ENCODE peak calls at places on chromosomes 13 and 19, in four cellular contexts. M is AG09319, L is left ventricle myocardium inferior, O is epithelial cell of esophagus. K is an unnamed sample.

GRCh38 chr19:39645800-39646411 is 9.8 kb upstream of the LGALS16 start:
- DNase-seq in L (no peak), M (no peak), O (peak), K (peak)

GRCh38 chr13:103246581-103247200 is 180.5 kb upstream of the SLC10A2 start:
- DNase-seq in L (no peak), O (no peak), M (no peak), K (no peak)

GRCh38 chr19:51292971-51293370 is 18.5 kb upstream of the IGLON5 start:
- DNase-seq in O (no peak), M (no peak), L (peak), K (no peak)

GRCh38 chr19:40800997-40801377 is 2.0 kb downstream of the EGLN2 start:
- DNase-seq in L (no peak), M (no peak), O (no peak), K (no peak)

GRCh38 chr13:75637101-75637774 is 1.1 kb downstream of the LMO7 start:
- DNase-seq in L (no peak), O (no peak), M (no peak), K (peak)

GRCh38 chr19:40091205-40092129 is 724 bp upstream of the ZNF780A start:
- DNase-seq in O (no peak), M (no peak), L (no peak), K (no peak)

GRCh38 chr13:22487932-22488331 is 692.8 kb upstream of the SGCG start:
- DNase-seq in O (no peak), L (no peak), M (no peak), K (peak)

GRCh38 chr19:14433454-14434156 is 499 bp downstream of the PKN1 start:
- DNase-seq in O (no peak), L (no peak), M (no peak), K (peak)

K was measured in kidney tubule cell.